ENCODE peak calls at places on chromosomes 12 and 14, in four cellular contexts. One of them, this sample, is unnamed.

GRCh38 chr12:107775093-107775721 is 703 bp downstream of the ASCL4 start:
- DNase-seq in stimulated activated CD8-positive, alpha-beta memory T cell treated with anti-CD3 and anti-CD28 coated beads, Interleukin-15, amount 100 ng/mL, for 24 hours: no peak
- DNase-seq in NCI-H1417: no peak
- DNase-seq in iris pigment epithelial cell: peak
- DNase-seq in this sample: no peak

GRCh38 chr12:16027012-16027411 is 115.9 kb downstream of the DERA start:
- DNase-seq in stimulated activated CD8-positive, alpha-beta memory T cell treated with anti-CD3 and anti-CD28 coated beads, Interleukin-15, amount 100 ng/mL, for 24 hours: no peak
- DNase-seq in iris pigment epithelial cell: peak
- DNase-seq in NCI-H1417: no peak
- DNase-seq in this sample: no peak

GRCh38 chr14:35117112-35117511 is 4.7 kb downstream of the PPP2R3C start:
- DNase-seq in NCI-H1417: no peak
- DNase-seq in iris pigment epithelial cell: peak
- DNase-seq in stimulated activated CD8-positive, alpha-beta memory T cell treated with anti-CD3 and anti-CD28 coated beads, Interleukin-15, amount 100 ng/mL, for 24 hours: no peak
- DNase-seq in this sample: peak

GRCh38 chr14:90777830-90778467 is 38.3 kb downstream of the TTC7B start:
- DNase-seq in stimulated activated CD8-positive, alpha-beta memory T cell treated with anti-CD3 and anti-CD28 coated beads, Interleukin-15, amount 100 ng/mL, for 24 hours: no peak
- DNase-seq in iris pigment epithelial cell: no peak
- DNase-seq in NCI-H1417: no peak
- DNase-seq in this sample: no peak

GRCh38 chr12:65432606-65433005 is 154.1 kb downstream of the MSRB3 start:
- DNase-seq in NCI-H1417: no peak
- DNase-seq in stimulated activated CD8-positive, alpha-beta memory T cell treated with anti-CD3 and anti-CD28 coated beads, Interleukin-15, amount 100 ng/mL, for 24 hours: no peak
- DNase-seq in iris pigment epithelial cell: peak
- DNase-seq in this sample: peak

GRCh38 chr12:2559931-2560715 is 234.6 kb upstream of the FKBP4 start:
- DNase-seq in iris pigment epithelial cell: no peak
- DNase-seq in stimulated activated CD8-positive, alpha-beta memory T cell treated with anti-CD3 and anti-CD28 coated beads, Interleukin-15, amount 100 ng/mL, for 24 hours: no peak
- DNase-seq in NCI-H1417: no peak
- DNase-seq in this sample: no peak

GRCh38 chr14:73753043-73753886 is 39.1 kb upstream of the PNMA1 start:
- DNase-seq in iris pigment epithelial cell: no peak
- DNase-seq in stimulated activated CD8-positive, alpha-beta memory T cell treated with anti-CD3 and anti-CD28 coated beads, Interleukin-15, amount 100 ng/mL, for 24 hours: no peak
- DNase-seq in NCI-H1417: no peak
- DNase-seq in this sample: peak

GRCh38 chr12:4300870-4301269 is 20.1 kb upstream of the TIGAR start:
- DNase-seq in stimulated activated CD8-positive, alpha-beta memory T cell treated with anti-CD3 and anti-CD28 coated beads, Interleukin-15, amount 100 ng/mL, for 24 hours: no peak
- DNase-seq in iris pigment epithelial cell: no peak
- DNase-seq in NCI-H1417: no peak
- DNase-seq in this sample: no peak

GRCh38 chr14:78933948-78934524 is 763.9 kb downstream of the NRXN3 start:
- DNase-seq in stimulated activated CD8-positive, alpha-beta memory T cell treated with anti-CD3 and anti-CD28 coated beads, Interleukin-15, amount 100 ng/mL, for 24 hours: no peak
- DNase-seq in iris pigment epithelial cell: peak
- DNase-seq in NCI-H1417: no peak
- DNase-seq in this sample: peak

GRCh38 chr14:104879983-104880565 is 15.0 kb downstream of the CEP170B start:
- DNase-seq in iris pigment epithelial cell: no peak
- DNase-seq in stimulated activated CD8-positive, alpha-beta memory T cell treated with anti-CD3 and anti-CD28 coated beads, Interleukin-15, amount 100 ng/mL, for 24 hours: no peak
- DNase-seq in NCI-H1417: no peak
- DNase-seq in this sample: no peak

GRCh38 chr12:125549171-125549570 is 483.9 kb downstream of the AACS start:
- DNase-seq in stimulated activated CD8-positive, alpha-beta memory T cell treated with anti-CD3 and anti-CD28 coated beads, Interleukin-15, amount 100 ng/mL, for 24 hours: no peak
- DNase-seq in NCI-H1417: no peak
- DNase-seq in iris pigment epithelial cell: no peak
- DNase-seq in this sample: no peak

GRCh38 chr14:100608064-100608463 is 20.8 kb upstream of the BEGAIN start:
- DNase-seq in stimulated activated CD8-positive, alpha-beta memory T cell treated with anti-CD3 and anti-CD28 coated beads, Interleukin-15, amount 100 ng/mL, for 24 hours: no peak
- DNase-seq in NCI-H1417: no peak
- DNase-seq in iris pigment epithelial cell: no peak
- DNase-seq in this sample: no peak

GRCh38 chr12:107522692-107523477 is 162.7 kb upstream of the PWP1 start:
- DNase-seq in stimulated activated CD8-positive, alpha-beta memory T cell treated with anti-CD3 and anti-CD28 coated beads, Interleukin-15, amount 100 ng/mL, for 24 hours: no peak
- DNase-seq in NCI-H1417: no peak
- DNase-seq in iris pigment epithelial cell: no peak
- DNase-seq in this sample: no peak

GRCh38 chr12:111334393-111334915 is 34.4 kb downstream of the PHETA1 start:
- DNase-seq in iris pigment epithelial cell: no peak
- DNase-seq in NCI-H1417: no peak
- DNase-seq in stimulated activated CD8-positive, alpha-beta memory T cell treated with anti-CD3 and anti-CD28 coated beads, Interleukin-15, amount 100 ng/mL, for 24 hours: no peak
- DNase-seq in this sample: no peak

GRCh38 chr12:26010293-26010821 is 51.9 kb downstream of the RASSF8 start:
- DNase-seq in iris pigment epithelial cell: no peak
- DNase-seq in NCI-H1417: no peak
- DNase-seq in stimulated activated CD8-positive, alpha-beta memory T cell treated with anti-CD3 and anti-CD28 coated beads, Interleukin-15, amount 100 ng/mL, for 24 hours: no peak
- DNase-seq in this sample: no peak

GRCh38 chr14:91177073-91177796 is 63.4 kb downstream of the DGLUCY start:
- DNase-seq in iris pigment epithelial cell: peak
- DNase-seq in stimulated activated CD8-positive, alpha-beta memory T cell treated with anti-CD3 and anti-CD28 coated beads, Interleukin-15, amount 100 ng/mL, for 24 hours: no peak
- DNase-seq in NCI-H1417: peak
- DNase-seq in this sample: peak

GRCh38 chr12:52057958-52058576 is 6.8 kb downstream of the NR4A1 start:
- DNase-seq in NCI-H1417: no peak
- DNase-seq in stimulated activated CD8-positive, alpha-beta memory T cell treated with anti-CD3 and anti-CD28 coated beads, Interleukin-15, amount 100 ng/mL, for 24 hours: no peak
- DNase-seq in iris pigment epithelial cell: no peak
- DNase-seq in this sample: no peak

GRCh38 chr12:9122166-9122609 is 6.5 kb upstream of the A2M start:
- DNase-seq in iris pigment epithelial cell: no peak
- DNase-seq in stimulated activated CD8-positive, alpha-beta memory T cell treated with anti-CD3 and anti-CD28 coated beads, Interleukin-15, amount 100 ng/mL, for 24 hours: no peak
- DNase-seq in NCI-H1417: no peak
- DNase-seq in this sample: no peak

GRCh38 chr14:76724827-76725550 is 36.3 kb upstream of the VASH1 start:
- DNase-seq in iris pigment epithelial cell: no peak
- DNase-seq in stimulated activated CD8-positive, alpha-beta memory T cell treated with anti-CD3 and anti-CD28 coated beads, Interleukin-15, amount 100 ng/mL, for 24 hours: no peak
- DNase-seq in NCI-H1417: no peak
- DNase-seq in this sample: no peak

GRCh38 chr12:128025856-128026255 is 241.1 kb upstream of the TMEM132C start:
- DNase-seq in stimulated activated CD8-positive, alpha-beta memory T cell treated with anti-CD3 and anti-CD28 coated beads, Interleukin-15, amount 100 ng/mL, for 24 hours: no peak
- DNase-seq in NCI-H1417: no peak
- DNase-seq in iris pigment epithelial cell: no peak
- DNase-seq in this sample: no peak

GRCh38 chr12:11499802-11500201 is 104.4 kb upstream of the PRB2 start:
- DNase-seq in NCI-H1417: peak
- DNase-seq in iris pigment epithelial cell: no peak
- DNase-seq in stimulated activated CD8-positive, alpha-beta memory T cell treated with anti-CD3 and anti-CD28 coated beads, Interleukin-15, amount 100 ng/mL, for 24 hours: no peak
- DNase-seq in this sample: no peak

GRCh38 chr14:51561141-51561540 is 90.6 kb upstream of the FRMD6 start:
- DNase-seq in NCI-H1417: no peak
- DNase-seq in stimulated activated CD8-positive, alpha-beta memory T cell treated with anti-CD3 and anti-CD28 coated beads, Interleukin-15, amount 100 ng/mL, for 24 hours: no peak
- DNase-seq in iris pigment epithelial cell: no peak
- DNase-seq in this sample: no peak

GRCh38 chr12:82479511-82479910 is 121.2 kb downstream of the METTL25 start:
- DNase-seq in NCI-H1417: no peak
- DNase-seq in stimulated activated CD8-positive, alpha-beta memory T cell treated with anti-CD3 and anti-CD28 coated beads, Interleukin-15, amount 100 ng/mL, for 24 hours: no peak
- DNase-seq in iris pigment epithelial cell: peak
- DNase-seq in this sample: peak

GRCh38 chr14:23183076-23183475 is 384 bp downstream of the SLC7A8 start:
- DNase-seq in stimulated activated CD8-positive, alpha-beta memory T cell treated with anti-CD3 and anti-CD28 coated beads, Interleukin-15, amount 100 ng/mL, for 24 hours: no peak
- DNase-seq in iris pigment epithelial cell: no peak
- DNase-seq in NCI-H1417: peak
- DNase-seq in this sample: no peak

GRCh38 chr14:77498984-77499527 is 440 bp upstream of the ISM2 start:
- DNase-seq in stimulated activated CD8-positive, alpha-beta memory T cell treated with anti-CD3 and anti-CD28 coated beads, Interleukin-15, amount 100 ng/mL, for 24 hours: no peak
- DNase-seq in NCI-H1417: peak
- DNase-seq in iris pigment epithelial cell: no peak
- DNase-seq in this sample: no peak

GRCh38 chr14:102939820-102940561 is 17.5 kb downstream of the AMN start:
- DNase-seq in NCI-H1417: no peak
- DNase-seq in iris pigment epithelial cell: no peak
- DNase-seq in stimulated activated CD8-positive, alpha-beta memory T cell treated with anti-CD3 and anti-CD28 coated beads, Interleukin-15, amount 100 ng/mL, for 24 hours: no peak
- DNase-seq in this sample: no peak

GRCh38 chr14:87066221-87066817 is 926.7 kb downstream of the GALC start:
- DNase-seq in stimulated activated CD8-positive, alpha-beta memory T cell treated with anti-CD3 and anti-CD28 coated beads, Interleukin-15, amount 100 ng/mL, for 24 hours: no peak
- DNase-seq in NCI-H1417: no peak
- DNase-seq in iris pigment epithelial cell: no peak
- DNase-seq in this sample: no peak

GRCh38 chr12:56998316-56998715 is 8.0 kb downstream of the ZBTB39 start:
- DNase-seq in iris pigment epithelial cell: no peak
- DNase-seq in stimulated activated CD8-positive, alpha-beta memory T cell treated with anti-CD3 and anti-CD28 coated beads, Interleukin-15, amount 100 ng/mL, for 24 hours: no peak
- DNase-seq in NCI-H1417: no peak
- DNase-seq in this sample: no peak